ENCODE peak calls at places on chromosomes 7 and 10, in six cellular contexts. B, G, E, D, W and M are unnamed samples.

GRCh38 chr7:44307301-44307900 is 18.0 kb downstream of the CAMK2B start:
- DNase-seq in B (peak), G (peak), E (no peak), D (peak), W (no peak), M (peak)

GRCh38 chr7:78863248-78863647 is 590.2 kb downstream of the MAGI2 start:
- DNase-seq in B (no peak), G (no peak), E (no peak), D (no peak), W (no peak), M (no peak)

GRCh38 chr10:17756557-17757208 is 4.7 kb downstream of the TMEM236 start:
- DNase-seq in B (peak), G (peak), E (peak), D (no peak), W (no peak), M (no peak)

GRCh38 chr7:96989241-96989858 is 16.0 kb upstream of the DLX6 start:
- DNase-seq in B (no peak), G (no peak), E (no peak), D (no peak), W (no peak), M (no peak)

GRCh38 chr10:120014031-120014430 is 121.5 kb downstream of the SEC23IP start:
- DNase-seq in B (no peak), G (no peak), E (no peak), D (no peak), W (no peak), M (no peak)

GRCh38 chr7:48244902-48245301 is 73.6 kb downstream of the ABCA13 start:
- DNase-seq in B (no peak), G (peak), E (no peak), D (no peak), W (peak), M (no peak)

GRCh38 chr7:64182036-64182790 is 24.8 kb upstream of the ZNF735 start:
- DNase-seq in B (no peak), G (no peak), E (no peak), D (no peak), W (no peak), M (no peak)

GRCh38 chr10:22491931-22492615 is 146.8 kb downstream of the SPAG6 start:
- DNase-seq in B (no peak), G (no peak), E (no peak), D (no peak), W (no peak), M (no peak)

GRCh38 chr10:13056461-13057077 is 43.4 kb upstream of the OPTN start:
- DNase-seq in B (no peak), G (peak), E (no peak), D (no peak), W (no peak), M (no peak)

GRCh38 chr10:66627156-66627555 is 298.7 kb upstream of the LRRTM3 start:
- DNase-seq in B (peak), G (no peak), E (peak), D (no peak), W (no peak), M (no peak)

GRCh38 chr7:80699030-80699638 is 60.7 kb downstream of the CD36 start:
- DNase-seq in B (peak), G (peak), E (no peak), D (no peak), W (no peak), M (no peak)

GRCh38 chr10:113958631-113959382 is 84.9 kb upstream of the ADRB1 start:
- DNase-seq in B (peak), G (peak), E (peak), D (no peak), W (peak), M (peak)

GRCh38 chr7:110830778-110831177 is 260.1 kb upstream of the LRRN3 start:
- DNase-seq in B (peak), G (no peak), E (no peak), D (no peak), W (no peak), M (no peak)

GRCh38 chr10:131312261-131312801 is 810 bp upstream of the TCERG1L start:
- DNase-seq in B (no peak), G (peak), E (peak), D (no peak), W (no peak), M (no peak)

GRCh38 chr7:100570954-100571828 is 2.5 kb downstream of the SAP25 start:
- DNase-seq in B (peak), G (peak), E (no peak), D (peak), W (no peak), M (no peak)

GRCh38 chr7:121006731-121007315 is 18.3 kb downstream of the CPED1 start:
- DNase-seq in B (no peak), G (no peak), E (no peak), D (no peak), W (no peak), M (no peak)

GRCh38 chr7:106023369-106024322 is 60.6 kb downstream of the CDHR3 start:
- DNase-seq in B (no peak), G (no peak), E (no peak), D (no peak), W (no peak), M (no peak)

GRCh38 chr10:17533731-17534130 is 79.3 kb upstream of the ST8SIA6 start:
- DNase-seq in B (no peak), G (peak), E (no peak), D (no peak), W (no peak), M (no peak)

GRCh38 chr10:131546086-131546810 is 234.7 kb upstream of the TCERG1L start:
- DNase-seq in B (no peak), G (no peak), E (no peak), D (no peak), W (no peak), M (peak)

GRCh38 chr10:131753336-131753735 is 147.5 kb upstream of the PPP2R2D start:
- DNase-seq in B (no peak), G (no peak), E (no peak), D (no peak), W (no peak), M (no peak)

GRCh38 chr10:76150139-76150885 is 718.9 kb downstream of the LRMDA start:
- DNase-seq in B (peak), G (peak), E (peak), D (peak), W (no peak), M (no peak)

GRCh38 chr7:132930881-132931280 is 151.0 kb downstream of the CHCHD3 start:
- DNase-seq in B (peak), G (no peak), E (no peak), D (no peak), W (no peak), M (no peak)
- TF ChIP-seq CTCF in B (peak), G (peak), E (peak), D (peak), W (no peak), M (no peak)

GRCh38 chr10:128062837-128063563 is 63.2 kb downstream of the MKI67 start:
- DNase-seq in B (no peak), G (peak), E (no peak), D (peak), W (no peak), M (peak)
- H3K4me3 ChIP-seq in B (no peak), G (no peak), E (no peak), D (no peak), W (no peak), M (peak)

DNA sequence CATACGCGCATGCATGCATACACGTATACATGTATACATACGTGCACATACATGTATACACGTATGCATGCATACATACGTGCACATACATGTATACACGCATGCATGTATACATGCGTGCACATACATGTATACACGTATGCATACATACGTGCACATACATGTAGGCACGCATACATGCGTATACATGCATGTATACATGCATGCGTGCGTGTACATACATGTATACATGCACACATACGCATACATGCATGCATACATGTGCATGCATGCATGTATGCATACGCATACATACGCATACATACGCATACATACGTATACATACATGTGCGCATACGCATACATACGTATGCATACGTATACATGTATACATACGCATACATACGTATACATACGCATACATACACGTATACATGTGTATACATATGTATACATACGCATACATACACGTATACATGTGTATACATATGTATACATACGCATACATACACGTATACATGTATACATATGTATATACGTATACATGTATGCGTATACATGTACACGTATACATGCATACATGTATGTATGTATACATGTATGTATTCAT is 19.0 kb upstream of the MTURN start:
- DNase-seq in B (no peak), G (no peak), E (no peak), D (no peak), W (no peak), M (no peak)
- H3K27ac ChIP-seq in B (no peak), G (no peak), E (no peak), D (no peak), W (no peak), M (no peak)

DNA sequence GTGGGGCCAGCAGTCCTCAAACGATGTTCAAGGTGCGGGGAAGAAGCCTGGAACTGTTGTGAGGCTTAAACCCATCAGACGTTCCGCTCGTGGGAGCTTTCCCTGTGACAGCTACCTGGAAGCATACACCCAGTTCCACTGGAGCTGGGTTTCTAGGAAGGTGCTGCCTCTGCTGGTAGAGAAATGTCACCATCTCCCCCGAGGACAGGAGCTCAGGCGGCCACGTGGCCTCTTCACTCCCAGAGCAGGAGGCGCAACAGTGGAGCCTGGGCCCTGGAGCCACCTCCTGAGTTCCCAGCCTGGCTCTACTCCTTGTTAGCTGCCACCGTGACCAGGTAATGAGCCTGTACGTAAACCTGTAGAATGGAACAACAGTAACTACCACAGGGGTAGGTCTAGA is 156.1 kb downstream of the ADARB2 start:
- DNase-seq in B (no peak), G (no peak), E (no peak), D (no peak), W (no peak), M (no peak)
- TF ChIP-seq CTCF in B (peak), G (no peak), E (no peak), D (no peak), W (no peak), M (no peak)